ENCODE peak calls at places on chromosomes 2 and 18, in six cellular contexts. V, Z, Q, E, G and I are unnamed samples.

GRCh38 chr2:88443353-88443938 is 9.0 kb downstream of the FOXI3 start:
- DNase-seq in E (no peak), Z (no peak), Q (no peak), V (peak), G (no peak), I (no peak)

GRCh38 chr2:71933467-71934319 is 214.0 kb downstream of the CYP26B1 start:
- DNase-seq in Z (peak), Q (no peak), G (no peak), E (no peak), V (peak), I (no peak)

GRCh38 chr2:53334610-53335009 is 433.0 kb upstream of the CHAC2 start:
- DNase-seq in Z (no peak), Q (no peak), E (no peak), V (no peak), G (no peak), I (no peak)

GRCh38 chr2:109243526-109244425 is 114.8 kb downstream of the SH3RF3 start:
- DNase-seq in G (no peak), V (peak), E (no peak), Q (no peak), Z (peak), I (no peak)

GRCh38 chr2:96913398-96914202 is 43.7 kb upstream of the SEMA4C start:
- DNase-seq in G (peak), E (no peak), Q (no peak), Z (no peak), V (no peak), I (no peak)

GRCh38 chr18:79851489-79851888 is 53.8 kb downstream of the KCNG2 start:
- DNase-seq in Z (no peak), E (no peak), Q (no peak), V (no peak), G (no peak), I (no peak)

GRCh38 chr2:593354-594026 is 83.7 kb downstream of the TMEM18 start:
- DNase-seq in Z (no peak), G (no peak), E (no peak), Q (no peak), V (peak), I (no peak)

GRCh38 chr2:10447300-10448207 is 573 bp downstream of the ODC1 start:
- DNase-seq in E (peak), Q (no peak), V (peak), Z (peak), G (no peak), I (no peak)

GRCh38 chr2:16869711-16870110 is 204.1 kb upstream of the CYRIA start:
- DNase-seq in Q (no peak), V (no peak), G (no peak), E (no peak), Z (no peak), I (no peak)

GRCh38 chr18:69906765-69907164 is 40.9 kb downstream of the CD226 start:
- DNase-seq in G (no peak), Z (no peak), Q (no peak), E (no peak), V (no peak), I (no peak)

GRCh38 chr2:236240228-236240990 is 23.8 kb downstream of the ASB18 start:
- DNase-seq in Q (no peak), V (no peak), Z (no peak), G (no peak), E (no peak), I (peak)

GRCh38 chr2:181780159-181781081 is 100.1 kb upstream of the NEUROD1 start:
- DNase-seq in V (no peak), Z (no peak), E (no peak), Q (peak), G (no peak), I (peak)

GRCh38 chr2:218383892-218384519 is 1.9 kb downstream of the SLC11A1 start:
- DNase-seq in Z (peak), Q (no peak), V (no peak), E (peak), G (no peak), I (no peak)

GRCh38 chr2:227442639-227443038 is 29.3 kb upstream of the AGFG1 start:
- DNase-seq in Z (no peak), Q (no peak), E (no peak), V (no peak), G (no peak), I (no peak)

GRCh38 chr2:9897331-9897737 is 54.1 kb downstream of the TAF1B start:
- DNase-seq in E (no peak), G (no peak), Z (no peak), Q (peak), V (peak), I (peak)

GRCh38 chr2:144467479-144468210 is 52.3 kb downstream of the ZEB2 start:
- DNase-seq in V (no peak), G (no peak), E (no peak), Z (no peak), Q (no peak), I (no peak)

GRCh38 chr2:227761734-227762476 is 16.2 kb downstream of the SCYGR8 start:
- DNase-seq in Q (no peak), V (no peak), Z (no peak), G (no peak), E (no peak), I (no peak)

GRCh38 chr2:227748079-227748478 is 2.4 kb downstream of the SCYGR8 start:
- DNase-seq in Z (no peak), E (no peak), V (peak), G (no peak), Q (no peak), I (no peak)

GRCh38 chr18:45851196-45851925 is 25.9 kb downstream of the SIGLEC15 start:
- DNase-seq in V (no peak), Q (no peak), Z (no peak), G (no peak), E (no peak), I (no peak)

GRCh38 chr2:6929196-6929874 is 12.1 kb downstream of the RNF144A start:
- DNase-seq in Z (no peak), Q (no peak), E (no peak), G (no peak), V (no peak), I (no peak)

GRCh38 chr2:39942970-39943369 is 163.9 kb upstream of the THUMPD2 start:
- DNase-seq in Q (peak), Z (no peak), G (no peak), V (no peak), E (no peak), I (no peak)

GRCh38 chr2:65232636-65233035 is 5.0 kb downstream of the ACTR2 start:
- DNase-seq in E (no peak), Q (peak), V (no peak), G (no peak), Z (no peak), I (no peak)

GRCh38 chr2:26757873-26758789 is 6.0 kb upstream of the SLC35F6 start:
- DNase-seq in Q (peak), Z (no peak), E (no peak), V (no peak), G (no peak), I (peak)

GRCh38 chr18:25284861-25285574 is 66.9 kb downstream of the ZNF521 start:
- DNase-seq in G (no peak), Q (peak), V (no peak), E (no peak), Z (no peak), I (no peak)

GRCh38 chr2:85806358-85807118 is 52.7 kb downstream of the ATOH8 start:
- DNase-seq in E (no peak), Z (no peak), Q (no peak), V (peak), G (no peak), I (no peak)

GRCh38 chr2:188316354-188316753 is 24.7 kb downstream of the GULP1 start:
- DNase-seq in Z (no peak), V (no peak), G (no peak), Q (no peak), E (no peak), I (no peak)

GRCh38 chr2:115083216-115083615 is 640.8 kb downstream of the DPP10 start:
- DNase-seq in E (no peak), Q (no peak), Z (no peak), G (no peak), V (no peak), I (no peak)

GRCh38 chr2:230762317-230762896 is 49.8 kb downstream of the CAB39 start:
- DNase-seq in Z (no peak), Q (no peak), E (no peak), V (no peak), G (no peak), I (no peak)

GRCh38 chr2:217105733-217106649 is 246.1 kb upstream of the TNP1 start:
- DNase-seq in V (no peak), G (no peak), Q (peak), Z (no peak), E (no peak), I (peak)

GRCh38 chr2:39851691-39852110 is 72.6 kb upstream of the THUMPD2 start:
- DNase-seq in Q (peak), E (no peak), Z (no peak), G (no peak), V (no peak), I (peak)

GRCh38 chr2:162243305-162243693 is at the start of gene FAP:
- DNase-seq in E (no peak), V (no peak), G (no peak), Z (no peak), Q (peak), I (peak)

GRCh38 chr2:234980476-234981187 is 28.8 kb downstream of the SH3BP4 start:
- DNase-seq in G (no peak), Z (no peak), V (no peak), E (no peak), Q (no peak), I (peak)

GRCh38 chr2:233033672-233034071 is 1.2 kb downstream of the NEU2 start:
- DNase-seq in E (no peak), Z (no peak), V (no peak), G (no peak), Q (no peak), I (no peak)

GRCh38 chr2:17869128-17869527 is 9.3 kb upstream of the KCNS3 start:
- DNase-seq in E (no peak), Q (no peak), V (no peak), G (no peak), Z (no peak), I (no peak)

GRCh38 chr2:74392449-74392743 is 12.3 kb upstream of the DCTN1 start:
- DNase-seq in G (no peak), Q (no peak), V (no peak), Z (no peak), E (no peak), I (no peak)

GRCh38 chr2:135997380-135997779 is 12.0 kb upstream of the DARS1 start:
- DNase-seq in Q (no peak), V (no peak), E (peak), Z (peak), G (no peak), I (no peak)
- H3K4me3 ChIP-seq in Q (no peak), V (no peak), E (no peak), Z (no peak), G (no peak), I (no peak)

GRCh38 chr2:3536682-3537632 is 17.6 kb upstream of the ADI1 start:
- DNase-seq in Q (no peak), G (no peak), V (no peak), Z (no peak), E (no peak), I (no peak)
- H3K4me3 ChIP-seq in Q (peak), G (no peak), V (peak), Z (peak), E (peak), I (peak)

GRCh38 chr2:190891370-190891769 is 10.7 kb downstream of the GLS start:
- DNase-seq in Z (no peak), G (no peak), V (no peak), E (no peak), Q (no peak), I (no peak)

GRCh38 chr2:190893157-190893556 is 12.5 kb downstream of the GLS start:
- DNase-seq in Q (no peak), V (no peak), Z (no peak), G (no peak), E (no peak), I (no peak)

GRCh38 chr2:190889175-190889943 is 8.7 kb downstream of the GLS start:
- DNase-seq in V (no peak), G (no peak), E (no peak), Z (no peak), Q (no peak), I (no peak)

GRCh38 chr2:190888449-190888848 is 7.8 kb downstream of the GLS start:
- DNase-seq in V (no peak), Q (no peak), G (no peak), E (no peak), Z (no peak), I (no peak)

DNA sequence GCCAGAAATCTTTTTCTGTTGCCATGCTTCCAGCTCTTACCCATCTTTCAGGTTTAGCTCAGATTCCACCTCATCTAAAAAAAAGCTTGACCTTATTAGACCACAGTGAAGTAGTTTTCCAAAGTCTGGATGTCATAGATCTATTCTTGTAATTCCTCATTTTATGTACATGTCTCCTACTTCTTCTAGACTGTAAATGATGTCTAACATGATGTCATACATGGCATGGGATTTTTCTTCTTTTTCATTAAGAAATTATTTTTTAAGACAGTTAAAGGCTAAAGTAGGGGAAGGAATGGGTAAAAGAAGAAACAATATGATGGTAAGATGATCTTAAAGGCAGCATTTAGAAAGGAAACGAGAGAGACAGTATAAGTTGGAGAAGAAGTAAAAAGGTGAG is 11.3 kb downstream of the GLS start:
- DNase-seq in E (no peak), Z (no peak), Q (no peak), G (no peak), V (no peak), I (no peak)
- H3K4me3 ChIP-seq in E (no peak), Z (no peak), Q (no peak), G (no peak), V (no peak), I (no peak)

DNA sequence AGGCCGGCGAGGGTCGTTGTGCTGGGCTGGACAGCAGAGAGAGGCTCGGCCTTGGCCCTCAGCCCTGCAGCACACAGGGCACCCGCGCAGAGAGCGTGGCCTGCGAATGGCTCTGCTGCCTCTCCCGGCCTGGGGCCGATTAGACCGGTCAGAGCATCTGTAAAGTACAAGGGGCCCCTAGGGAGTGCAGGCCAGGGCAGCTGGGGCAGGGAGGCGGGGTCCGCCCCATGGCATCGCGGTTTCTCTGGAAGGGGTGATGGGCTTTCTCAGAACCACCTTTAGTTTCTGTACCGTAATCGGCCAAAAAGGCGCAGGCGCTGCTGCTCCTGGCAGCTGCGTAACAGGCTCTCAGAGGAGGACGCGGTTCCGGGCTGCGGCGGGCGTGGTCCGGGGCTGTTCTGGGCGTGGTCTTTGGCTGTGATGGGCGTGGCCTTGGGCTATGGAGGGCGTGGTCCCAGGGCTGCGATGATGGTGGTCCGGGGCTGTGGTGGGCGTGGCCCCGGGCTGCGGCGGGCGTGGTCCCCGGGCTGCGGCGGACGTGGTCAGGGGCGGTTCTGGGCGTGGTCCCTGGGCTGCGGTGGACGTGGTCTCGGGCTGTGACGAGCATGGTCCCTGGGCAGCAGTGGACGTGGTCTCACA is 1.5 kb upstream of the GPR148 start:
- DNase-seq in G (peak), V (peak), Q (peak), E (peak), Z (peak), I (peak)
- H3K4me3 ChIP-seq in G (peak), V (peak), Q (peak), E (peak), Z (peak), I (peak)

GRCh38 chr2:45780541-45781463 is 129.3 kb downstream of the PRKCE start:
- DNase-seq in Z (no peak), Q (no peak), G (no peak), V (no peak), E (no peak), I (no peak)

GRCh38 chr2:45781464-45781811 is 130.0 kb downstream of the PRKCE start:
- DNase-seq in G (no peak), E (no peak), Z (no peak), V (no peak), Q (no peak), I (no peak)

GRCh38 chr2:45776160-45776955 is 124.9 kb downstream of the PRKCE start:
- DNase-seq in G (no peak), V (no peak), Z (no peak), Q (no peak), E (no peak), I (peak)

GRCh38 chr2:45778720-45779171 is 127.3 kb downstream of the PRKCE start:
- DNase-seq in Z (no peak), E (no peak), V (peak), Q (no peak), G (peak), I (no peak)

DNA sequence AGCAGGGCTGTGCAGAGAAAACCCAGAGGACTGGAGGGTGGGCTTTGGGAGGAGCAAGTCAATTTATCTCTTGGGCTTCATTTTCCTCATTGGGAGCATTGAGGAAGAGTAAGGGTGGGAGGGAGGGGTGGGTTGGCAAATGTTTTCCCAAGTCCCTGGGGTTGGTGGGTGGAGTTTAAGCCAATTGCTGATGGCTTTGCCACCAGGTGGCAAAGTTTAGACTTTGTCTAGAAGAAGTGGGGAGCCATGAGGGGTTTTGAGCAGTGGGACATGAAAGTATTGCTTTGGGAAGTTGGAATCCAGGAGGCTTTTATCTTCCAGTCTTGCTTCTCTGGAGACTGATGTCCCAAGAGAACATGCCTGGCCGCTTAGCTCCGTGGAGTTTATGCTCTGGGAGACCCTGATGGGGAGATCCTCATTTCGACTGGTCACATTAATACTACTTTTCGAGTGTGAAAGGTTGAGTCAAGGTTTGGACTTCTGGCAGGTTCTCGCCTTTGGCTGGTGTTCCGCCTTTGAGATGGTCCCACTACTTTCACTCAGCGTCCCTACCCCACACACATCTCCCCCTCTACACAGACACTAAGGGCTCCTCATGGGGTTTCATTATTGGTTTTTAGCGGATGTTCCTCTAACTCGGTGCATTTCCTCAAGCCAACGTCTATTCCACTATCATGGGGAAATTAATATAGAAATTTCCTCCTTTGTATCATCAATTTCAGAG is 126.7 kb downstream of the PRKCE start:
- DNase-seq in Q (no peak), Z (no peak), E (no peak), V (no peak), G (no peak), I (no peak)
- H3K4me3 ChIP-seq in Q (no peak), Z (no peak), E (no peak), V (no peak), G (no peak), I (no peak)

GRCh38 chr2:223601932-223602676 is at the start of gene SCG2:
- DNase-seq in Z (peak), Q (peak), G (no peak), E (peak), V (peak), I (peak)
- H3K4me3 ChIP-seq in Z (peak), Q (no peak), G (no peak), E (no peak), V (no peak), I (peak)

GRCh38 chr2:164014791-164015190 is 279.0 kb upstream of the FIGN start:
- DNase-seq in E (no peak), Q (no peak), Z (no peak), G (no peak), V (no peak), I (no peak)
- H3K4me3 ChIP-seq in E (no peak), Q (no peak), Z (no peak), G (no peak), V (no peak), I (no peak)

DNA sequence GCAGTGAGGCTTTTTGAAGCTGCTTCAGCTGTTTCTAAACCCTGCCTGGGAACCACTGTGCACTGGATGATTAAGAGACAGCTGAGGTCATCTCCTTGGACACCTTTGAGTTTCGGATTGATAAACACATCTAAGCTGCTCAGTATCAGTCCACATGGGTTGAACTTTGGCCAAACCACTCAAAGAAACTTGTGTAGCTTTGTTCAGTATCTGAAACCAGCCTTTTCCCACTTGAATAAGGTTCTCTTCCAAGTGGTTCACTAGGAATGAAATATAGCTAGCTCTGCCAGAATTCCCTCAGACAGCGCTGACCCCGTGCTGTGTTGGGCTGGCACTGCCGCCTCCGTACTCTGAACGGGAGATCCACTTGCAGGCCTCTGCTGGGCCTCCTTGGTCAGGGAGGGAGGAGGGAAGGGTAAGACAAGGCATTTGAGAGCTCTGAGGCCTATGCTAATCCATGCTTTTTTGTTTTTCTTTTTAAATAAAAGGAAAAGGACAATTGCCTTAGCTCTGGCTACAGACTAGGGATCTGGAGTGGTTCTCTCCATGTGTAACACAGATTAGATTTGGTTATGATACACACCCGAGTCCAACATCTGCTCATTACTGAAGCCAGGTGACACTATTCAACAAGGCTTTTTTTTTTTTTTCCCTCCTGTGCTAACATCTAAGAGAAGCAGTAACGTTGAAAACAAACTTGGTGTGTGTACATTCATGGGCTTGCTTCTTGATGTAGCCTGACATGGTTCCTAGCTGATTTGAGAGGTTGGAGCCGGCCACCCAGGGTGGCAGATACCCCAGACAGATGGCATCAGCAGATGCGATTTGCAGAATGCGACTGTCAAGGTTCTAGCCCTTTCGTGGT is 67.7 kb downstream of the NCK2 start:
- DNase-seq in Q (peak), E (no peak), V (no peak), G (no peak), Z (no peak), I (peak)
- H3K4me3 ChIP-seq in Q (no peak), E (no peak), V (no peak), G (no peak), Z (no peak), I (no peak)